ENCODE peak calls at places on chromosome 10, in nine cellular contexts. Q is pancreas; M is activated CD4-positive, alpha-beta T cell treated with anti-CD3 and anti-CD28 coated beads for 48 hours; P is RCC 7860; W is cardiac fibroblast; O is astrocyte of the hippocampus; I is T-helper 2 cell; L is activated naive CD8-positive, alpha-beta T cell treated with anti-CD3 and anti-CD28 coated beads, Interleukin-2, amount 50 U/mL, for 24 hours; N is NCI-H1436. U is an unnamed sample.

GRCh38 chr10:117366741-117367140 is 8.5 kb downstream of the PDZD8 start:
- DNase-seq in Q (no peak), M (no peak), P (no peak), W (no peak), O (no peak), I (no peak), L (no peak), N (no peak), U (no peak)

GRCh38 chr10:131738396-131738735 is 162.4 kb upstream of the PPP2R2D start:
- DNase-seq in Q (no peak), M (no peak), P (no peak), W (no peak), O (no peak), I (no peak), L (no peak), N (no peak), U (no peak)

GRCh38 chr10:131825150-131825907 is 75.5 kb upstream of the PPP2R2D start:
- DNase-seq in Q (no peak), M (no peak), P (no peak), W (no peak), O (no peak), I (no peak), L (no peak), N (no peak), U (no peak)

GRCh38 chr10:110642204-110642979 is 1.7 kb upstream of the RBM20 start:
- DNase-seq in Q (no peak), M (no peak), P (no peak), W (no peak), O (no peak), I (no peak), L (no peak), N (no peak), U (no peak)

GRCh38 chr10:100744980-100745881 is at the start of gene PAX2:
- DNase-seq in Q (no peak), M (peak), P (peak), W (no peak), O (no peak), I (no peak), L (no peak), N (no peak), U (peak)

GRCh38 chr10:51698473-51699063 is 827 bp downstream of the CSTF2T start:
- DNase-seq in Q (peak), M (no peak), P (no peak), W (no peak), O (no peak), I (no peak), L (no peak), N (no peak), U (no peak)

GRCh38 chr10:78249690-78250089 is 216.0 kb downstream of the RPS24 start:
- DNase-seq in Q (no peak), M (no peak), P (no peak), W (no peak), O (no peak), I (no peak), L (no peak), N (no peak), U (no peak)

GRCh38 chr10:77497748-77498147 is 139.9 kb downstream of the KCNMA1 start:
- DNase-seq in Q (no peak), M (no peak), P (no peak), W (no peak), O (peak), I (no peak), L (no peak), N (no peak), U (peak)

GRCh38 chr10:61896854-61897661 is 4.4 kb upstream of the ARID5B start:
- DNase-seq in Q (peak), M (peak), P (peak), W (peak), O (peak), I (peak), L (peak), N (peak), U (peak)